ENCODE peak calls at places on chromosomes 2 and 18, in eight cellular contexts. One of them, this sample, is unnamed.

GRCh38 chr2:36452279-36452678 is 96.7 kb downstream of the CRIM1 start:
- DNase-seq in cardiac muscle cell: no peak
- DNase-seq in endothelial cell of umbilical vein: no peak
- DNase-seq in tibial artery: no peak
- DNase-seq in fibroblast of lung: peak
- DNase-seq in foreskin keratinocyte: no peak
- DNase-seq in GM12865: no peak
- DNase-seq in activated CD8-positive, alpha-beta T cell treated with anti-CD3 and anti-CD28 coated beads for 36 hours: no peak
- DNase-seq in this sample: no peak

GRCh38 chr2:200756618-200757321 is 54.9 kb upstream of the BZW1 start:
- DNase-seq in cardiac muscle cell: peak
- DNase-seq in endothelial cell of umbilical vein: peak
- DNase-seq in tibial artery: no peak
- DNase-seq in fibroblast of lung: peak
- DNase-seq in foreskin keratinocyte: peak
- DNase-seq in GM12865: no peak
- DNase-seq in activated CD8-positive, alpha-beta T cell treated with anti-CD3 and anti-CD28 coated beads for 36 hours: no peak
- DNase-seq in this sample: peak

GRCh38 chr18:3682061-3682460 is 232.1 kb downstream of the TGIF1 start:
- DNase-seq in cardiac muscle cell: no peak
- DNase-seq in endothelial cell of umbilical vein: no peak
- DNase-seq in tibial artery: no peak
- DNase-seq in fibroblast of lung: no peak
- DNase-seq in foreskin keratinocyte: no peak
- DNase-seq in GM12865: no peak
- DNase-seq in activated CD8-positive, alpha-beta T cell treated with anti-CD3 and anti-CD28 coated beads for 36 hours: no peak
- DNase-seq in this sample: no peak

GRCh38 chr2:175432021-175432420 is 250.5 kb upstream of the ATP5MC3 start:
- DNase-seq in cardiac muscle cell: no peak
- DNase-seq in endothelial cell of umbilical vein: no peak
- DNase-seq in tibial artery: no peak
- DNase-seq in fibroblast of lung: no peak
- DNase-seq in foreskin keratinocyte: no peak
- DNase-seq in GM12865: no peak
- DNase-seq in activated CD8-positive, alpha-beta T cell treated with anti-CD3 and anti-CD28 coated beads for 36 hours: no peak
- DNase-seq in this sample: no peak

GRCh38 chr18:72675394-72675793 is 131.3 kb upstream of the CBLN2 start:
- DNase-seq in cardiac muscle cell: no peak
- DNase-seq in endothelial cell of umbilical vein: no peak
- DNase-seq in tibial artery: no peak
- DNase-seq in fibroblast of lung: peak
- DNase-seq in foreskin keratinocyte: no peak
- DNase-seq in GM12865: peak
- DNase-seq in activated CD8-positive, alpha-beta T cell treated with anti-CD3 and anti-CD28 coated beads for 36 hours: no peak
- DNase-seq in this sample: no peak

GRCh38 chr2:155350783-155351580 is 652.5 kb downstream of the KCNJ3 start:
- DNase-seq in cardiac muscle cell: no peak
- DNase-seq in endothelial cell of umbilical vein: no peak
- DNase-seq in tibial artery: no peak
- DNase-seq in fibroblast of lung: no peak
- DNase-seq in foreskin keratinocyte: no peak
- DNase-seq in GM12865: no peak
- DNase-seq in activated CD8-positive, alpha-beta T cell treated with anti-CD3 and anti-CD28 coated beads for 36 hours: no peak
- DNase-seq in this sample: no peak

GRCh38 chr2:230011617-230012016 is 57.1 kb downstream of the SLC16A14 start:
- DNase-seq in cardiac muscle cell: no peak
- DNase-seq in endothelial cell of umbilical vein: no peak
- DNase-seq in tibial artery: no peak
- DNase-seq in fibroblast of lung: peak
- DNase-seq in foreskin keratinocyte: no peak
- DNase-seq in GM12865: no peak
- DNase-seq in activated CD8-positive, alpha-beta T cell treated with anti-CD3 and anti-CD28 coated beads for 36 hours: no peak
- DNase-seq in this sample: no peak

GRCh38 chr2:169091761-169092523 is 22.6 kb downstream of the DHRS9 start:
- DNase-seq in cardiac muscle cell: peak
- DNase-seq in endothelial cell of umbilical vein: no peak
- DNase-seq in tibial artery: no peak
- DNase-seq in fibroblast of lung: peak
- DNase-seq in foreskin keratinocyte: peak
- DNase-seq in GM12865: no peak
- DNase-seq in activated CD8-positive, alpha-beta T cell treated with anti-CD3 and anti-CD28 coated beads for 36 hours: no peak
- DNase-seq in this sample: peak

GRCh38 chr2:196967126-196967525 is 40.6 kb upstream of the PGAP1 start:
- DNase-seq in cardiac muscle cell: peak
- DNase-seq in endothelial cell of umbilical vein: peak
- DNase-seq in tibial artery: no peak
- DNase-seq in fibroblast of lung: peak
- DNase-seq in foreskin keratinocyte: peak
- DNase-seq in GM12865: no peak
- DNase-seq in activated CD8-positive, alpha-beta T cell treated with anti-CD3 and anti-CD28 coated beads for 36 hours: no peak
- DNase-seq in this sample: peak

GRCh38 chr2:8024506-8024905 is 657.4 kb upstream of the ID2 start:
- DNase-seq in cardiac muscle cell: no peak
- DNase-seq in endothelial cell of umbilical vein: no peak
- DNase-seq in tibial artery: no peak
- DNase-seq in fibroblast of lung: no peak
- DNase-seq in foreskin keratinocyte: no peak
- DNase-seq in GM12865: no peak
- DNase-seq in activated CD8-positive, alpha-beta T cell treated with anti-CD3 and anti-CD28 coated beads for 36 hours: no peak
- DNase-seq in this sample: no peak

GRCh38 chr2:135742307-135742838 is 718 bp downstream of the UBXN4 start:
- DNase-seq in cardiac muscle cell: peak
- DNase-seq in endothelial cell of umbilical vein: peak
- DNase-seq in tibial artery: no peak
- DNase-seq in fibroblast of lung: peak
- DNase-seq in foreskin keratinocyte: peak
- DNase-seq in GM12865: peak
- DNase-seq in activated CD8-positive, alpha-beta T cell treated with anti-CD3 and anti-CD28 coated beads for 36 hours: peak
- DNase-seq in this sample: peak

GRCh38 chr2:60469918-60470317 is 83.5 kb downstream of the BCL11A start:
- DNase-seq in cardiac muscle cell: no peak
- DNase-seq in endothelial cell of umbilical vein: no peak
- DNase-seq in tibial artery: no peak
- DNase-seq in fibroblast of lung: no peak
- DNase-seq in foreskin keratinocyte: no peak
- DNase-seq in GM12865: no peak
- DNase-seq in activated CD8-positive, alpha-beta T cell treated with anti-CD3 and anti-CD28 coated beads for 36 hours: no peak
- DNase-seq in this sample: no peak

DNA sequence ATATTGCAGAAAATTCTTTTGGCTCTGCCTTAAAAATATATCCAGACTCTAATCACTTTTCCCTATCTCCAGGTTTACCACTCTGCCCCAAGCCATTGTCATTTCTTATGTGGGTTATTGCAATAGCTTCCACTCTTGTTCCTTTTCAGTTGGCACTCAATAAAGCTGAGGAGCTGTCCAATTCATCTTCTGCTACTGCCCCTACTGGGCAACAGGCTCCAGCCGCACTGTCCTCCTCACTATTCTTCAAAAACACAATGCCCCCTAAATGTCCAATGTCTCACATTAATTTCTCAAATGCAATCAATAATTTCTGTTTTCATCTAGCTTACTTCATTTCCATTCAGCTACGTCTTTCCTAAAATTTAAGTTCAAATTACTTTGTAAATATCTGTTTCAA is 1262.5 kb upstream of the CDH2 start:
- DNase-seq in cardiac muscle cell: no peak
- DNase-seq in endothelial cell of umbilical vein: no peak
- DNase-seq in tibial artery: no peak
- DNase-seq in fibroblast of lung: no peak
- DNase-seq in foreskin keratinocyte: no peak
- DNase-seq in GM12865: no peak
- DNase-seq in activated CD8-positive, alpha-beta T cell treated with anti-CD3 and anti-CD28 coated beads for 36 hours: no peak
- DNase-seq in this sample: no peak
- TF ChIP-seq CTCF in cardiac muscle cell: peak
- TF ChIP-seq CTCF in endothelial cell of umbilical vein: no peak
- TF ChIP-seq CTCF in tibial artery: no peak
- TF ChIP-seq CTCF in fibroblast of lung: no peak
- TF ChIP-seq CTCF in foreskin keratinocyte: no peak
- TF ChIP-seq CTCF in GM12865: no peak
- TF ChIP-seq CTCF in activated CD8-positive, alpha-beta T cell treated with anti-CD3 and anti-CD28 coated beads for 36 hours: no peak
- TF ChIP-seq CTCF in this sample: peak

DNA sequence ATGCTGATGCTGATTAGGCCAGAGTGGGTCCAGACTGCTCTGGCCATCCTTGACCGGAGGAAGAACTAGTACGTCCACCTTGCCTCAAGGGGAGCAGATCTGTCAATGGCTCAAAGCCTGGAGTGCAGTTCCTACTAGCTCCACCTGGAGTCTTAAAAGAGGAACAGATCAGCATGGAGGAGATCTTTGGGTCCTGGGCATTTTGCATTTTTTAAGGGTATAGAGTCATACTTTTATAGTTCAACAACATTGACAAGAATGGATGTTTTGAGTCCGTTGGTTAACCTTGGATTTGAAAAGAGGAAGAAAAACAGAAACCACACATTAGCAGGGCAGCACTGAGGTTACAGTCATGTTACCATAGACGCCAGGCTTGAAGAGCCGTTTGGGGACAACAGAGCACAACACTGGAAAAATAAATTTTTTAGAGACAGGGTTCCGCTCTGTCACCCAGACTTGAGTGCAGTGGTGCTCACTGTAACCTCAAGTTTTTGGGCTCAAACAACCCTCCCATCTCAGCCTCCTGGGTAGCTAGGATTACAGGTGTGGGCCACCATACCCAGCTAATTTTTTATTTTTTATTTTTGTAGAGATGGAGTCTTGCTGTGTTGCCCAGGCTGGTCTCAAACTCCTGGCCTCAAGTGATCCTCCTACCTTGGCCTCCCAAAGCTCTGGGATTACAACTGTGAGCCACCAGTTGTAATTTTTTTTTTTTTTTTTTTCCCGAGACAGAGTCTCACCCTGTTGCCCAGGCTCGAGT is 78.5 kb downstream of the PRKCE start:
- DNase-seq in cardiac muscle cell: no peak
- DNase-seq in endothelial cell of umbilical vein: peak
- DNase-seq in tibial artery: no peak
- DNase-seq in fibroblast of lung: no peak
- DNase-seq in foreskin keratinocyte: no peak
- DNase-seq in GM12865: peak
- DNase-seq in activated CD8-positive, alpha-beta T cell treated with anti-CD3 and anti-CD28 coated beads for 36 hours: no peak
- DNase-seq in this sample: peak
- TF ChIP-seq CTCF in cardiac muscle cell: peak
- TF ChIP-seq CTCF in endothelial cell of umbilical vein: peak
- TF ChIP-seq CTCF in tibial artery: no peak
- TF ChIP-seq CTCF in fibroblast of lung: no peak
- TF ChIP-seq CTCF in foreskin keratinocyte: peak
- TF ChIP-seq CTCF in GM12865: peak
- TF ChIP-seq CTCF in activated CD8-positive, alpha-beta T cell treated with anti-CD3 and anti-CD28 coated beads for 36 hours: no peak
- TF ChIP-seq CTCF in this sample: peak

DNA sequence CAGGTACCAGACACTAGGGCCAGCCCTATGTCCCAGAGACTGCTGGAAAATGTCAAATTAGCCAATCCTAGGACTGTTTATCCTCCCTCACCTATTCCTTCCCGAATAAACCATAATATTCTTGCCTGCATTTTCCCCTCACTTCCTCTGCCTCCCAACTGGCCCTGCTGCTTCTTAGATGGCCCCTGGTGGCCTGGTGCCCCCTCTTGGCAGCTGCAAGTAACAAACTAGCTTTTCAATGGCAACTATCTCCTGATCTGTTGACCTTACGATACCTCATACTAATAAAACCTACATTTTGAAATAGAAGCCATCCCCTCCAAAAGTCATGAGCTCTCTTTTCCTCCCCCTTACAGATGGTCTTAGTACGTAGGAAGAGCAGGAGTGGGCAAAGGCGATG is 132.0 kb downstream of the ALPK2 start:
- DNase-seq in cardiac muscle cell: no peak
- DNase-seq in endothelial cell of umbilical vein: no peak
- DNase-seq in tibial artery: no peak
- DNase-seq in fibroblast of lung: no peak
- DNase-seq in foreskin keratinocyte: peak
- DNase-seq in GM12865: peak
- DNase-seq in activated CD8-positive, alpha-beta T cell treated with anti-CD3 and anti-CD28 coated beads for 36 hours: no peak
- DNase-seq in this sample: peak
- TF ChIP-seq CTCF in cardiac muscle cell: peak
- TF ChIP-seq CTCF in endothelial cell of umbilical vein: peak
- TF ChIP-seq CTCF in tibial artery: no peak
- TF ChIP-seq CTCF in fibroblast of lung: no peak
- TF ChIP-seq CTCF in foreskin keratinocyte: peak
- TF ChIP-seq CTCF in GM12865: peak
- TF ChIP-seq CTCF in activated CD8-positive, alpha-beta T cell treated with anti-CD3 and anti-CD28 coated beads for 36 hours: peak
- TF ChIP-seq CTCF in this sample: peak

GRCh38 chr2:119178811-119179601 is 20.5 kb upstream of the C1QL2 start:
- DNase-seq in cardiac muscle cell: peak
- DNase-seq in endothelial cell of umbilical vein: no peak
- DNase-seq in tibial artery: no peak
- DNase-seq in fibroblast of lung: peak
- DNase-seq in foreskin keratinocyte: peak
- DNase-seq in GM12865: no peak
- DNase-seq in activated CD8-positive, alpha-beta T cell treated with anti-CD3 and anti-CD28 coated beads for 36 hours: no peak
- DNase-seq in this sample: peak

GRCh38 chr2:119181391-119181790 is 22.8 kb upstream of the C1QL2 start:
- DNase-seq in cardiac muscle cell: no peak
- DNase-seq in endothelial cell of umbilical vein: no peak
- DNase-seq in tibial artery: no peak
- DNase-seq in fibroblast of lung: no peak
- DNase-seq in foreskin keratinocyte: no peak
- DNase-seq in GM12865: no peak
- DNase-seq in activated CD8-positive, alpha-beta T cell treated with anti-CD3 and anti-CD28 coated beads for 36 hours: no peak
- DNase-seq in this sample: no peak

GRCh38 chr2:119182046-119182445 is 23.5 kb upstream of the C1QL2 start:
- DNase-seq in cardiac muscle cell: no peak
- DNase-seq in endothelial cell of umbilical vein: no peak
- DNase-seq in tibial artery: no peak
- DNase-seq in fibroblast of lung: no peak
- DNase-seq in foreskin keratinocyte: no peak
- DNase-seq in GM12865: no peak
- DNase-seq in activated CD8-positive, alpha-beta T cell treated with anti-CD3 and anti-CD28 coated beads for 36 hours: no peak
- DNase-seq in this sample: no peak

GRCh38 chr2:119180891-119181290 is 22.3 kb upstream of the C1QL2 start:
- DNase-seq in cardiac muscle cell: no peak
- DNase-seq in endothelial cell of umbilical vein: no peak
- DNase-seq in tibial artery: no peak
- DNase-seq in fibroblast of lung: no peak
- DNase-seq in foreskin keratinocyte: no peak
- DNase-seq in GM12865: no peak
- DNase-seq in activated CD8-positive, alpha-beta T cell treated with anti-CD3 and anti-CD28 coated beads for 36 hours: no peak
- DNase-seq in this sample: no peak

GRCh38 chr2:119179951-119180350 is 21.4 kb upstream of the C1QL2 start:
- DNase-seq in cardiac muscle cell: no peak
- DNase-seq in endothelial cell of umbilical vein: no peak
- DNase-seq in tibial artery: no peak
- DNase-seq in fibroblast of lung: peak
- DNase-seq in foreskin keratinocyte: no peak
- DNase-seq in GM12865: no peak
- DNase-seq in activated CD8-positive, alpha-beta T cell treated with anti-CD3 and anti-CD28 coated beads for 36 hours: no peak
- DNase-seq in this sample: no peak
- TF ChIP-seq CTCF in cardiac muscle cell: no peak
- TF ChIP-seq CTCF in endothelial cell of umbilical vein: no peak
- TF ChIP-seq CTCF in tibial artery: no peak
- TF ChIP-seq CTCF in fibroblast of lung: no peak
- TF ChIP-seq CTCF in foreskin keratinocyte: no peak
- TF ChIP-seq CTCF in GM12865: no peak
- TF ChIP-seq CTCF in activated CD8-positive, alpha-beta T cell treated with anti-CD3 and anti-CD28 coated beads for 36 hours: no peak
- TF ChIP-seq CTCF in this sample: no peak

GRCh38 chr2:181456660-181457120 is 496 bp upstream of the ITGA4 start:
- DNase-seq in cardiac muscle cell: peak
- DNase-seq in endothelial cell of umbilical vein: no peak
- DNase-seq in tibial artery: peak
- DNase-seq in fibroblast of lung: peak
- DNase-seq in foreskin keratinocyte: no peak
- DNase-seq in GM12865: peak
- DNase-seq in activated CD8-positive, alpha-beta T cell treated with anti-CD3 and anti-CD28 coated beads for 36 hours: peak
- DNase-seq in this sample: peak
- TF ChIP-seq CTCF in cardiac muscle cell: no peak
- TF ChIP-seq CTCF in endothelial cell of umbilical vein: no peak
- TF ChIP-seq CTCF in tibial artery: no peak
- TF ChIP-seq CTCF in fibroblast of lung: no peak
- TF ChIP-seq CTCF in foreskin keratinocyte: no peak
- TF ChIP-seq CTCF in GM12865: no peak
- TF ChIP-seq CTCF in activated CD8-positive, alpha-beta T cell treated with anti-CD3 and anti-CD28 coated beads for 36 hours: no peak
- TF ChIP-seq CTCF in this sample: no peak